ENCODE peak calls at places on chromosomes 3 and 15, in five cellular contexts. W is astrocyte, B is left ventricle myocardium inferior, H is fibroblast of mammary gland, L is HL-60. X is an unnamed sample.

GRCh38 chr3:18394384-18394995 is 30.6 kb downstream of the SATB1 start:
- DNase-seq in W (no peak), B (no peak), H (no peak), L (no peak), X (no peak)

GRCh38 chr3:23201154-23201838 is 1.8 kb upstream of the UBE2E2 start:
- DNase-seq in W (no peak), B (no peak), H (no peak), L (no peak), X (no peak)

GRCh38 chr3:116741462-116741861 is 31.9 kb downstream of the TUSC7 start:
- DNase-seq in W (no peak), B (no peak), H (no peak), L (no peak), X (no peak)

GRCh38 chr3:124207077-124207476 is 215.2 kb upstream of the ROPN1 start:
- DNase-seq in W (no peak), B (no peak), H (no peak), L (no peak), X (no peak)

GRCh38 chr3:15327941-15328340 is 4.4 kb downstream of the SH3BP5 start:
- DNase-seq in W (peak), B (peak), H (peak), L (no peak), X (no peak)

GRCh38 chr15:63500265-63501250 is 3.8 kb upstream of the USP3 start:
- DNase-seq in W (no peak), B (no peak), H (no peak), L (no peak), X (no peak)

GRCh38 chr3:142664819-142665218 is 59.0 kb upstream of the TRPC1 start:
- DNase-seq in W (no peak), B (no peak), H (no peak), L (no peak), X (no peak)

GRCh38 chr3:156727519-156728205 is 53.3 kb downstream of the TIPARP start:
- DNase-seq in W (no peak), B (no peak), H (peak), L (no peak), X (no peak)

GRCh38 chr3:100068758-100069345 is 45.4 kb downstream of the FILIP1L start:
- DNase-seq in W (peak), B (peak), H (peak), L (no peak), X (peak)

GRCh38 chr15:34223904-34224596 is 766 bp upstream of the EMC4 start:
- DNase-seq in W (no peak), B (no peak), H (no peak), L (peak), X (no peak)
- TF ChIP-seq CTCF in W (no peak), B (no peak), H (no peak), L (no peak), X (no peak)

GRCh38 chr3:12285003-12285555 is 3.8 kb upstream of the PPARG start:
- DNase-seq in W (no peak), B (no peak), H (no peak), L (no peak), X (no peak)

GRCh38 chr3:12275974-12276373 is 12.9 kb upstream of the PPARG start:
- DNase-seq in W (no peak), B (no peak), H (no peak), L (no peak), X (no peak)

GRCh38 chr3:12279591-12280326 is 9.1 kb upstream of the PPARG start:
- DNase-seq in W (no peak), B (no peak), H (no peak), L (no peak), X (no peak)

GRCh38 chr3:12284591-12284990 is 4.3 kb upstream of the PPARG start:
- DNase-seq in W (no peak), B (no peak), H (no peak), L (no peak), X (no peak)

DNA sequence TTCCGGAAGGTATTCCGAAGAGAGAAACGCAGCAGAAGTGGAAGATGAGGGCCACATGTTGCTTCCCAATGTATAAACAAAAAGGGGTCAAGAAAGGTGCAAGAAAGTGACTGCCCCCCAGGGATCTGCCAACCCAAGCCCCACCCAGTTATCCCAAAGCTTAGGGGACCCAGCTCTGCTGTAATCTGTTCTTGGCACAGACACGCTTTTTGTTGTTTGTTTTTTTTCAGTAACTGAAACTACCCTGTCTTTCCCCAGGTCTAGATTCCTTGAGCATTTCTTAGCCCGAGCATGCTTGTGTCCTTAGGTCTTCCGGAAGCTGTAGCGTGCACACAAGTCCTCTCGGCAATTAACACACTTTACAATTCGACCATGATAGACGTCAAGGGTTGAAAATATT is 8.5 kb upstream of the PPARG start:
- DNase-seq in W (no peak), B (no peak), H (no peak), L (no peak), X (no peak)
- H3K4me3 ChIP-seq in W (no peak), B (no peak), H (no peak), L (no peak), X (no peak)

DNA sequence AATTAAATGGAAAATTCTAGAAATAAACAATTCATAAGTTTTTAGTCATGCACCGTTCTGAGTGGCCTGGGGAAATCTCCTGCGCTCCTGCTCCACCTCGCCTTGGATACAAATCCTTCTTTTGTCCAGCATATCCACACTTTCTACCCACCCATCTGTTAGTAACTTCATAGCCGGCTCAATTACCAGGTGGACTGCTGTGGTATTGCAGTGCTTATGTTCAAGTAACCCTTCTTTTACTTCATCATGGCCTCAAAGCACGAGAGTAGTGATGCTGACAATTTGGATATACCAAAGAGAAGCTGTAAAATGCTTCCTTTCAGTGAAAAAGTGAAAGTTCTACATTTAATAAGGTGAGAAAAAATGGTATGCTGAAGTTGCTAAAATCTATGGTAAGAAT is 142.3 kb upstream of the CHL1 start:
- DNase-seq in W (no peak), B (no peak), H (no peak), L (no peak), X (no peak)
- TF ChIP-seq CTCF in W (no peak), B (no peak), H (no peak), L (no peak), X (no peak)

DNA sequence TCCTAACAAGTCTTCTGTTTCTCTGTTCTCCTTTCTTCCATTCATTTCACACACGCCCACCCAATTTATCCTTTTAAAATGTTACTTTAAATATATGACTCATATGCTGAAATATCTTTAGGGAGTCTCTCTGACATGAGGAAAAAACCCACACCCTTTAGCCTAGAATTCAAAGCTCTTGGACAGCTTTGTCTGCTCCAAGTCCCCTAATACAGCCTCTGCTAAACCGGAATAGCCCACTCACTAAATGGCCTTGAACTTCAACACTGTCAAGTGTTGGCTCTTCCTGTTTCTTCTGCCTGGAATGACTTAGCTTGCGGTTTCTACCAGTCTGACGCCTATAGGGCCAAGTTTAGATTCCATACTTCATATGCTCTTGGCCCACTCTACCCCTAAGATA is 3.3 kb upstream of the CD96 start:
- DNase-seq in W (peak), B (no peak), H (peak), L (no peak), X (peak)
- H3K4me3 ChIP-seq in W (no peak), B (no peak), H (no peak), L (no peak), X (no peak)

GRCh38 chr3:113552851-113553250 is 20.5 kb downstream of the SIDT1 start:
- DNase-seq in W (no peak), B (no peak), H (no peak), L (no peak), X (no peak)
- TF ChIP-seq CTCF in W (no peak), B (no peak), H (no peak), L (no peak), X (no peak)